ENCODE peak calls at places on chromosomes 13 and 19, in five cellular contexts. M is K562, E is HepG2, T is SK-N-SH, B is GM12878. A is an unnamed sample.

GRCh38 chr13:24176351-24177101 is 16.0 kb downstream of the SPATA13 start:
- DNase-seq in T (no peak), B (no peak), M (no peak), E (peak), A (no peak)

GRCh38 chr19:19062454-19063182 is 1.2 kb upstream of the SLC25A42 start:
- DNase-seq in E (peak), M (no peak), B (no peak), T (no peak), A (peak)

GRCh38 chr13:40221131-40221459 is 445.3 kb downstream of the FOXO1 start:
- DNase-seq in E (no peak), B (no peak), M (no peak), T (no peak), A (no peak)

GRCh38 chr19:4707956-4708650 is 15.5 kb downstream of the DPP9 start:
- DNase-seq in T (no peak), B (no peak), E (no peak), M (no peak), A (no peak)

GRCh38 chr19:30407310-30407709 is 35.1 kb downstream of the ZNF536 start:
- DNase-seq in M (no peak), B (no peak), T (no peak), E (no peak), A (no peak)

GRCh38 chr13:99995503-99996176 is 14.1 kb downstream of the ZIC2 start:
- DNase-seq in B (no peak), E (no peak), T (no peak), M (no peak), A (no peak)

GRCh38 chr19:10839071-10840050 is 3.3 kb upstream of the TMED1 start:
- DNase-seq in M (no peak), B (no peak), T (no peak), E (no peak), A (no peak)

GRCh38 chr13:25267715-25268114 is 19.6 kb downstream of the MTMR6 start:
- DNase-seq in T (peak), E (no peak), B (no peak), M (no peak), A (no peak)

GRCh38 chr13:42720116-42720857 is 61.1 kb upstream of the FAM216B start:
- DNase-seq in B (peak), T (no peak), E (peak), M (no peak), A (peak)

GRCh38 chr19:57850553-57851017 is 926 bp downstream of the ZNF587 start:
- DNase-seq in B (no peak), M (peak), E (peak), T (peak), A (peak)

GRCh38 chr19:21848706-21849105 is 12.7 kb upstream of the ZNF43 start:
- DNase-seq in T (no peak), M (no peak), B (no peak), E (no peak), A (peak)

GRCh38 chr13:31818236-31818635 is 78.9 kb downstream of the RXFP2 start:
- DNase-seq in M (no peak), E (no peak), B (no peak), T (no peak), A (no peak)

GRCh38 chr19:12974301-12975220 is 5.2 kb downstream of the DAND5 start:
- DNase-seq in T (peak), B (no peak), E (peak), M (peak), A (no peak)

GRCh38 chr13:39892731-39893293 is 237.3 kb downstream of the COG6 start:
- DNase-seq in T (peak), E (no peak), B (no peak), M (no peak), A (no peak)

GRCh38 chr19:5961969-5962945 is 15.7 kb downstream of the RANBP3 start:
- DNase-seq in M (no peak), T (no peak), B (no peak), E (peak), A (no peak)

GRCh38 chr19:29467824-29468401 is 57.9 kb upstream of the VSTM2B start:
- DNase-seq in T (peak), E (peak), M (no peak), B (no peak), A (peak)

GRCh38 chr13:32087955-32088747 is 56.6 kb downstream of the FRY start:
- DNase-seq in E (peak), M (no peak), T (no peak), B (no peak), A (no peak)

GRCh38 chr13:109271991-109272454 is 514.4 kb downstream of the IRS2 start:
- DNase-seq in T (no peak), B (no peak), M (no peak), E (no peak), A (peak)
- TF ChIP-seq EP300 in T (no peak), B (no peak), M (no peak), E (no peak), A (no peak)

DNA sequence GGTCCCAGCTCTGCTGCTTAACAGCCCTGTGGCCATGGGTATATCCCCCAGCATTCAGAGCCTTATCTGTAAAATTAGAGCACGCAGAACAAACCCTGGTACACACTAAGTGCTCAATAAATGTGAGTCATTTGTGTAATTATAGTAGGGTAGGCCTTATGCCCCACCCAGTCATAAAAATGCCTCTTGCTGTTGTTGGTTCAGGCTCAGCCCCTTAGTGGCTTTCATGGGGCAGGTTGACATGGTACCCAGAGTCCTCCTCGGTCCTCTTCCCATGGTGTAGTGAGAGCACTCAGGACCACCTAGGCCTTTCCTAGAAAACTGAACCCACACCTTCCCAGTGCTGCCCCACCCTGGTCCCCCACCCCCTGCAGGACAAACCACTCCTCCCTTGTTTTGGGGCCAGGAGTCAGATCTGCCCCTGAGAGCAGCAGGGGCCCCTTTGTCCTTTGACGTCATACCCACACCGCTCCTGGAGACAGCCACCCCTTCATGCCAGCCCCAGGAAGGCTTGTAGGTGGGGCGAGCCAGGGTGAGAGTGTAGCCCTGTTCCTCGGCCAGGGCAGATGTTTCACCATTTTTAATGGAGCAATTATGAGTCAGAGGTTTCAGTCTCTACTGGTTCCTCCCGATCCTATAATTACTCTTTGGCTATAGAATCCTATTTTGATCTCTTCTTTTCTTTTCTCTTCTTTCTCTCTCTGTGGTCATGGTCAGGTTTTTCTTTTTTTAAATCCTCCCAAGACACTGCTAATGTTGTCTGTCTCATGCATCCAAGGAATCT is 36.8 kb downstream of the ACTN4 start:
- DNase-seq in M (peak), E (no peak), T (no peak), B (no peak), A (peak)
- TF ChIP-seq SMC3 in M (no peak), E (no peak), T (no peak), B (no peak), A (no peak)

DNA sequence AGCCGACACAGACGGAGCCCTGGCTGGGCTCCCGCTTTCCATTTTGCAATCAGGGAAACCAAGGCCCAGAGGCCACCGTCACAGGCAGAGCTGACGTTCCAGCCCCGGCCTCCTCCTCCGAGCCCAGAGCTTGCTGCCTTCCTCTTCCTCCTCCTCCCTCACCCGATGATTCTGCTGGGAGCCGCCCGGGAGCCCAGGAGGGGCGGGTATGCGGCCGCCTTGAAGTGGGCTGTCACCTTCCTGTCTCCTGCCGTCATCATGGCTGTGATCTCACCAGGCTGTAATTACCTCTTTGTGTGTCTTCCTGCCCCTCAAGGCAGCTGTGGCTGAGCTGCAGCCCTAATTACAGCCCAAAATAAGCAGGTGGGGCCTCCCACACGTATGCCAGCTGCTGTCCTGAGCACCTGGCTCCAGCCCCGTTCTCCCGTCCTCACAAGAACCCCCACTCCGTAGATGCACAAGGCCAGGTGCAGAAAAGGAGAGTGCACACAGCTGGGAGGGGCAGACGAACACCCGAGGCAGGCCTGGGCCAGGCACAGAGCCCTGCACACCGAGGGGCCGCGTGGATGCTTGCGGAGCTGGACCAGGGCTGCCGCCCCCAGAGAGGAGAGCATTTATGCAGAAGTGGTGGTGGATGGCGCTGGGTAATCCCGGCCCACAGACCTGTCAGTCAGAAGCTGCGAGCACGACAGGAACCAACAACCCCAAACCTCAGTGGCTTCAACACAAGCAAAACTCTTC is 4.0 kb downstream of the TPGS1 start:
- DNase-seq in B (no peak), M (peak), E (no peak), T (no peak), A (no peak)
- TF ChIP-seq EP300 in B (no peak), M (no peak), E (no peak), T (no peak), A (no peak)

GRCh38 chr13:51451467-51452390 is 1.1 kb downstream of the INTS6 start:
- DNase-seq in T (peak), B (no peak), M (peak), E (peak), A (peak)
- TF ChIP-seq SMC3 in T (no peak), B (no peak), M (no peak), E (no peak), A (no peak)

DNA sequence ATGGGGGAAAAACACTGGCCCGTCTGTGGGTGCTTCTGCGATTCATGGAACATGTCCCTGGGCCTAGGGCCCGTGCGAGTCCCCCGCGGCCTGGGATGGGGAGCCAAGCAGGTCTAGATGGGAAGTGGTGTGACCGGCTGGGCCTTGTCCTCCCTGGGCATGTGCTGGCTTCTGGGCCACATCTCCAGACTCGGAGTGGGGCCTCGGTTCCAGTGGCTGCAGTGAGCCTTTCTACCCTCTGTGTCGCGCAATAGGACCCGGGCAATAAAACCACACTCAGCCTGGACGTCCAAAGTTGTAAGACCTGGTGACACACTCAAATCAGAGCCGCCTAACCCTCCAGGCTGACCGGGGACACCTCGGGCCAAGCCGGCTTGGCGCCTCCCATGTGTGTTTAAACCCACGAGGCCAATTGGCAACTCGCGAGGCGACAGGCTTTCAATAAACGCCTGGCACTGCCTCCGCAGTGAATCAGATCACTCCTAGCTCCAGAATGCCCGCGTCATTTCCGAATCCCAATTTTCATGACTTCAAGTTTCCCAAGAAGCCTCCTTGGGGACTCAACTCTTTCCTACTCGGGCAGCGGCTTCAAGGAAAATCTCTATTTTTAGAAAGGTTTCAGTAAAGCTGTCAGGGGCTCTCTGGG is 57.3 kb downstream of the KLF2 start:
- DNase-seq in M (no peak), E (no peak), T (no peak), B (no peak), A (no peak)
- TF ChIP-seq EP300 in M (no peak), E (no peak), T (no peak), B (no peak), A (no peak)

GRCh38 chr13:114130708-114131580 is 1.5 kb downstream of the RASA3 start:
- DNase-seq in E (no peak), M (peak), T (peak), B (no peak), A (peak)
- TF ChIP-seq SMC3 in E (no peak), M (no peak), T (peak), B (no peak), A (no peak)

GRCh38 chr19:41265376-41266153 is 1.4 kb downstream of the HNRNPUL1 start:
- DNase-seq in M (peak), E (peak), T (peak), B (no peak), A (peak)

GRCh38 chr19:41261474-41262190 is 2.5 kb upstream of the HNRNPUL1 start:
- DNase-seq in B (no peak), E (no peak), T (no peak), M (no peak), A (no peak)

GRCh38 chr19:41263042-41263849 is 926 bp upstream of the HNRNPUL1 start:
- DNase-seq in M (peak), E (peak), T (peak), B (peak), A (peak)

GRCh38 chr19:41264581-41265375 is 606 bp downstream of the HNRNPUL1 start:
- DNase-seq in T (peak), M (peak), E (peak), B (no peak), A (peak)

GRCh38 chr19:41263850-41264580 is at the start of gene HNRNPUL1:
- DNase-seq in T (peak), M (peak), E (peak), B (peak), A (peak)
- TF ChIP-seq EP300 in T (peak), M (no peak), E (no peak), B (no peak), A (no peak)